ENCODE peak calls at places on chromosomes 4 and X, in ten cellular contexts. One of them, this sample, is unnamed.

GRCh38 chr4:16820304-16820703 is 78.1 kb downstream of the LDB2 start:
- DNase-seq in astrocyte of the spinal cord: no peak
- DNase-seq in BJ: no peak
- DNase-seq in AG04449: no peak
- DNase-seq in lower leg skin: no peak
- DNase-seq in kidney: no peak
- DNase-seq in ovary: no peak
- DNase-seq in skeletal muscle cell: no peak
- DNase-seq in CD8-positive, alpha-beta memory T cell: no peak
- DNase-seq in CD8-positive, alpha-beta T cell: no peak
- DNase-seq in this sample: peak

GRCh38 chr4:15427715-15428114 is at the start of gene C1QTNF7:
- DNase-seq in astrocyte of the spinal cord: no peak
- DNase-seq in BJ: no peak
- DNase-seq in AG04449: no peak
- DNase-seq in lower leg skin: no peak
- DNase-seq in kidney: no peak
- DNase-seq in ovary: no peak
- DNase-seq in skeletal muscle cell: no peak
- DNase-seq in CD8-positive, alpha-beta memory T cell: no peak
- DNase-seq in CD8-positive, alpha-beta T cell: no peak
- DNase-seq in this sample: no peak

GRCh38 chr4:13988347-13989265 is 361.1 kb upstream of the BOD1L1 start:
- DNase-seq in astrocyte of the spinal cord: peak
- DNase-seq in BJ: no peak
- DNase-seq in AG04449: peak
- DNase-seq in lower leg skin: peak
- DNase-seq in kidney: no peak
- DNase-seq in ovary: peak
- DNase-seq in skeletal muscle cell: peak
- DNase-seq in CD8-positive, alpha-beta memory T cell: no peak
- DNase-seq in CD8-positive, alpha-beta T cell: no peak
- DNase-seq in this sample: peak

GRCh38 chr4:17512973-17513665 is 1.2 kb upstream of the QDPR start:
- DNase-seq in astrocyte of the spinal cord: no peak
- DNase-seq in BJ: no peak
- DNase-seq in AG04449: no peak
- DNase-seq in lower leg skin: no peak
- DNase-seq in kidney: no peak
- DNase-seq in ovary: no peak
- DNase-seq in skeletal muscle cell: no peak
- DNase-seq in CD8-positive, alpha-beta memory T cell: no peak
- DNase-seq in CD8-positive, alpha-beta T cell: no peak
- DNase-seq in this sample: no peak

GRCh38 chr4:168480991-168481588 is 798 bp upstream of the DDX60L start:
- DNase-seq in astrocyte of the spinal cord: peak
- DNase-seq in BJ: peak
- DNase-seq in AG04449: peak
- DNase-seq in lower leg skin: no peak
- DNase-seq in kidney: no peak
- DNase-seq in ovary: no peak
- DNase-seq in skeletal muscle cell: peak
- DNase-seq in CD8-positive, alpha-beta memory T cell: peak
- DNase-seq in CD8-positive, alpha-beta T cell: peak
- DNase-seq in this sample: no peak

GRCh38 chr4:44257461-44257860 is 191.1 kb downstream of the KCTD8 start:
- DNase-seq in astrocyte of the spinal cord: no peak
- DNase-seq in BJ: no peak
- DNase-seq in AG04449: no peak
- DNase-seq in lower leg skin: no peak
- DNase-seq in kidney: no peak
- DNase-seq in ovary: no peak
- DNase-seq in skeletal muscle cell: peak
- DNase-seq in CD8-positive, alpha-beta memory T cell: no peak
- DNase-seq in CD8-positive, alpha-beta T cell: no peak
- DNase-seq in this sample: peak

GRCh38 chrX:149120459-149120858 is 384.6 kb downstream of the IDS start:
- DNase-seq in astrocyte of the spinal cord: no peak
- DNase-seq in BJ: no peak
- DNase-seq in AG04449: no peak
- DNase-seq in lower leg skin: no peak
- DNase-seq in kidney: no peak
- DNase-seq in ovary: no peak
- DNase-seq in skeletal muscle cell: no peak
- DNase-seq in CD8-positive, alpha-beta memory T cell: no peak
- DNase-seq in CD8-positive, alpha-beta T cell: no peak
- DNase-seq in this sample: peak

GRCh38 chr4:150436598-150437370 is 145.2 kb upstream of the MAB21L2 start:
- DNase-seq in astrocyte of the spinal cord: no peak
- DNase-seq in BJ: no peak
- DNase-seq in AG04449: no peak
- DNase-seq in lower leg skin: no peak
- DNase-seq in kidney: no peak
- DNase-seq in ovary: no peak
- DNase-seq in skeletal muscle cell: no peak
- DNase-seq in CD8-positive, alpha-beta memory T cell: no peak
- DNase-seq in CD8-positive, alpha-beta T cell: no peak
- DNase-seq in this sample: no peak

GRCh38 chr4:23978031-23978430 is 88.2 kb upstream of the PPARGC1A start:
- DNase-seq in astrocyte of the spinal cord: peak
- DNase-seq in BJ: peak
- DNase-seq in AG04449: no peak
- DNase-seq in lower leg skin: no peak
- DNase-seq in kidney: no peak
- DNase-seq in ovary: no peak
- DNase-seq in skeletal muscle cell: no peak
- DNase-seq in CD8-positive, alpha-beta memory T cell: no peak
- DNase-seq in CD8-positive, alpha-beta T cell: no peak
- DNase-seq in this sample: no peak

DNA sequence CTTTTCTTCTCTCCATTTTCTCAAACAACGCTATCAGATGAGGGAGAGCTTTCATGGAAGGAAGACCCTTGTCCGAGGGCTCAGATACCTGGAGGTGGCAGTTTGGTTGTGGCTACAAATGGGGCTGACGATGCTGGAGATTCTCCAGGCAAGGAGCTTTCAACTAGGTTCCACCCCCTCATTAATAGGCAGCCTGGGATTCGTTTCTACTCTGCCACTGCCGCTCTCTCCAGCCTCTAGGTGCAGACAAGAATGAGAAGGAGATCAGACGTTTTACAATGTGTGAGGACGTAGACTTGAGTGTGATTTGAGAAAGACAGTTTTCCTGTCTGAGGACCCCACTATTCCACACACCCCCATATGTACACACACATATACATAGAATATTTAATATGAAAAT is 53.1 kb downstream of the ETNPPL start:
- DNase-seq in astrocyte of the spinal cord: no peak
- DNase-seq in BJ: no peak
- DNase-seq in AG04449: no peak
- DNase-seq in lower leg skin: no peak
- DNase-seq in kidney: no peak
- DNase-seq in ovary: no peak
- DNase-seq in skeletal muscle cell: no peak
- DNase-seq in CD8-positive, alpha-beta memory T cell: no peak
- DNase-seq in CD8-positive, alpha-beta T cell: no peak
- DNase-seq in this sample: no peak
- H3K4me3 ChIP-seq in astrocyte of the spinal cord: no peak
- H3K4me3 ChIP-seq in BJ: no peak
- H3K4me3 ChIP-seq in AG04449: no peak
- H3K4me3 ChIP-seq in lower leg skin: no peak
- H3K4me3 ChIP-seq in kidney: no peak
- H3K4me3 ChIP-seq in ovary: no peak
- H3K4me3 ChIP-seq in skeletal muscle cell: no peak
- H3K4me3 ChIP-seq in CD8-positive, alpha-beta memory T cell: no peak
- H3K4me3 ChIP-seq in CD8-positive, alpha-beta T cell: no peak
- H3K4me3 ChIP-seq in this sample: no peak

GRCh38 chrX:21383546-21383945 is 9.3 kb downstream of the CNKSR2 start:
- DNase-seq in astrocyte of the spinal cord: no peak
- DNase-seq in BJ: no peak
- DNase-seq in AG04449: no peak
- DNase-seq in lower leg skin: no peak
- DNase-seq in kidney: no peak
- DNase-seq in ovary: no peak
- DNase-seq in skeletal muscle cell: no peak
- DNase-seq in CD8-positive, alpha-beta memory T cell: no peak
- DNase-seq in CD8-positive, alpha-beta T cell: no peak
- DNase-seq in this sample: no peak

GRCh38 chrX:21384178-21384577 is 10.0 kb downstream of the CNKSR2 start:
- DNase-seq in astrocyte of the spinal cord: no peak
- DNase-seq in BJ: no peak
- DNase-seq in AG04449: no peak
- DNase-seq in lower leg skin: no peak
- DNase-seq in kidney: no peak
- DNase-seq in ovary: no peak
- DNase-seq in skeletal muscle cell: no peak
- DNase-seq in CD8-positive, alpha-beta memory T cell: no peak
- DNase-seq in CD8-positive, alpha-beta T cell: no peak
- DNase-seq in this sample: no peak

GRCh38 chrX:21382715-21383114 is 8.5 kb downstream of the CNKSR2 start:
- DNase-seq in astrocyte of the spinal cord: no peak
- DNase-seq in BJ: no peak
- DNase-seq in AG04449: no peak
- DNase-seq in lower leg skin: no peak
- DNase-seq in kidney: no peak
- DNase-seq in ovary: no peak
- DNase-seq in skeletal muscle cell: no peak
- DNase-seq in CD8-positive, alpha-beta memory T cell: no peak
- DNase-seq in CD8-positive, alpha-beta T cell: no peak
- DNase-seq in this sample: no peak
- H3K4me3 ChIP-seq in astrocyte of the spinal cord: no peak
- H3K4me3 ChIP-seq in BJ: no peak
- H3K4me3 ChIP-seq in AG04449: no peak
- H3K4me3 ChIP-seq in lower leg skin: no peak
- H3K4me3 ChIP-seq in kidney: no peak
- H3K4me3 ChIP-seq in ovary: no peak
- H3K4me3 ChIP-seq in skeletal muscle cell: no peak
- H3K4me3 ChIP-seq in CD8-positive, alpha-beta memory T cell: no peak
- H3K4me3 ChIP-seq in CD8-positive, alpha-beta T cell: no peak
- H3K4me3 ChIP-seq in this sample: no peak

GRCh38 chr4:128285085-128286023 is 2.3 kb downstream of the PGRMC2 start:
- DNase-seq in astrocyte of the spinal cord: peak
- DNase-seq in BJ: no peak
- DNase-seq in AG04449: no peak
- DNase-seq in lower leg skin: no peak
- DNase-seq in kidney: no peak
- DNase-seq in ovary: no peak
- DNase-seq in skeletal muscle cell: no peak
- DNase-seq in CD8-positive, alpha-beta memory T cell: no peak
- DNase-seq in CD8-positive, alpha-beta T cell: no peak
- DNase-seq in this sample: no peak
- H3K4me3 ChIP-seq in astrocyte of the spinal cord: peak
- H3K4me3 ChIP-seq in BJ: peak
- H3K4me3 ChIP-seq in AG04449: peak
- H3K4me3 ChIP-seq in lower leg skin: no peak
- H3K4me3 ChIP-seq in kidney: peak
- H3K4me3 ChIP-seq in ovary: no peak
- H3K4me3 ChIP-seq in skeletal muscle cell: peak
- H3K4me3 ChIP-seq in CD8-positive, alpha-beta memory T cell: no peak
- H3K4me3 ChIP-seq in CD8-positive, alpha-beta T cell: no peak
- H3K4me3 ChIP-seq in this sample: no peak

GRCh38 chr4:8697826-8698225 is 105.3 kb downstream of the CPZ start:
- DNase-seq in astrocyte of the spinal cord: no peak
- DNase-seq in BJ: no peak
- DNase-seq in AG04449: no peak
- DNase-seq in lower leg skin: peak
- DNase-seq in kidney: no peak
- DNase-seq in ovary: peak
- DNase-seq in skeletal muscle cell: no peak
- DNase-seq in CD8-positive, alpha-beta memory T cell: no peak
- DNase-seq in CD8-positive, alpha-beta T cell: no peak
- DNase-seq in this sample: no peak

GRCh38 chr4:8694226-8694625 is 101.7 kb downstream of the CPZ start:
- DNase-seq in astrocyte of the spinal cord: no peak
- DNase-seq in BJ: no peak
- DNase-seq in AG04449: no peak
- DNase-seq in lower leg skin: peak
- DNase-seq in kidney: no peak
- DNase-seq in ovary: no peak
- DNase-seq in skeletal muscle cell: no peak
- DNase-seq in CD8-positive, alpha-beta memory T cell: no peak
- DNase-seq in CD8-positive, alpha-beta T cell: no peak
- DNase-seq in this sample: no peak

GRCh38 chr4:8696369-8697127 is 104.0 kb downstream of the CPZ start:
- DNase-seq in astrocyte of the spinal cord: no peak
- DNase-seq in BJ: no peak
- DNase-seq in AG04449: no peak
- DNase-seq in lower leg skin: peak
- DNase-seq in kidney: peak
- DNase-seq in ovary: peak
- DNase-seq in skeletal muscle cell: no peak
- DNase-seq in CD8-positive, alpha-beta memory T cell: no peak
- DNase-seq in CD8-positive, alpha-beta T cell: no peak
- DNase-seq in this sample: no peak

GRCh38 chr4:8695237-8696219 is 103.0 kb downstream of the CPZ start:
- DNase-seq in astrocyte of the spinal cord: no peak
- DNase-seq in BJ: no peak
- DNase-seq in AG04449: no peak
- DNase-seq in lower leg skin: peak
- DNase-seq in kidney: no peak
- DNase-seq in ovary: peak
- DNase-seq in skeletal muscle cell: no peak
- DNase-seq in CD8-positive, alpha-beta memory T cell: no peak
- DNase-seq in CD8-positive, alpha-beta T cell: no peak
- DNase-seq in this sample: no peak

DNA sequence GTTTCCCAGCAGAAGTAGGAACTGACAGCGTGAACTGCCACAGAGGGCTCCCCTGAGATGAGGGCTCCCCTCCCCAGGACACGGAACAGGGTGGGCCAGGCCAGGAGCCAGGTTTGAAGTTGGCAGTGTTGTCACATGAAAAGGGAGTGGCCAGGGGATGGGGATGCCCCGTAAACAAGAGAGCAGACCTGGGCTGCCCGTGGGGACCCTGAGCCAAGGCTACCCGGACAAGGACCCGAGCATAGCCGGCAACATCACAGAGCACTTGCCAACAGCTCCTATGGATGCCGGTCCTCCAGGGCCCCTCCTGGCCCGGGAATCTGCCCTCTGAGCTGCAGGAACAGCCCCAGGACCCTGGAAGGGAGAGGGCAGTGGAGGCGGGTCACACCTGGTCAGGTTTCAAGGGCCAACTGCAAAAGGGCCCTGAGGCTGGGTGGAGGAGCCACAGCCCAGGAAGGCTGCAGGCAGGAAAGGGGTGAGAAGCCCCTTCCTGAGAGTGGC is 102.1 kb downstream of the CPZ start:
- DNase-seq in astrocyte of the spinal cord: no peak
- DNase-seq in BJ: no peak
- DNase-seq in AG04449: no peak
- DNase-seq in lower leg skin: peak
- DNase-seq in kidney: no peak
- DNase-seq in ovary: peak
- DNase-seq in skeletal muscle cell: no peak
- DNase-seq in CD8-positive, alpha-beta memory T cell: no peak
- DNase-seq in CD8-positive, alpha-beta T cell: no peak
- DNase-seq in this sample: no peak
- H3K4me3 ChIP-seq in astrocyte of the spinal cord: no peak
- H3K4me3 ChIP-seq in BJ: no peak
- H3K4me3 ChIP-seq in AG04449: no peak
- H3K4me3 ChIP-seq in lower leg skin: no peak
- H3K4me3 ChIP-seq in kidney: no peak
- H3K4me3 ChIP-seq in ovary: no peak
- H3K4me3 ChIP-seq in skeletal muscle cell: no peak
- H3K4me3 ChIP-seq in CD8-positive, alpha-beta memory T cell: no peak
- H3K4me3 ChIP-seq in CD8-positive, alpha-beta T cell: no peak
- H3K4me3 ChIP-seq in this sample: no peak